ENCODE peak calls at places on chromosome 4, in eight cellular contexts. One of them, this sample, is unnamed.

GRCh38 chr4:159010100-159010499 is 92.8 kb upstream of the RAPGEF2 start:
- DNase-seq in HEK293T: no peak
- DNase-seq in cardiac muscle cell: no peak
- DNase-seq in MCF 10A: no peak
- DNase-seq in smooth muscle cell of the brain vasculature: no peak
- DNase-seq in activated effector memory CD4-positive, alpha-beta T cell treated with Interleukin-2 at 50 U/mL for 16 hours: no peak
- DNase-seq in memory B cell: no peak
- DNase-seq in mammary epithelial cell: no peak
- DNase-seq in this sample: no peak

GRCh38 chr4:119536572-119537528 is 91.8 kb downstream of the PDE5A start:
- DNase-seq in smooth muscle cell of the brain vasculature: no peak
- DNase-seq in MCF 10A: peak; percentile 11
- DNase-seq in mammary epithelial cell: peak; percentile 35
- DNase-seq in HEK293T: no peak
- DNase-seq in memory B cell: no peak
- DNase-seq in cardiac muscle cell: peak; percentile 47
- DNase-seq in activated effector memory CD4-positive, alpha-beta T cell treated with Interleukin-2 at 50 U/mL for 16 hours: no peak
- DNase-seq in this sample: no peak

GRCh38 chr4:145557720-145558119 is 61.5 kb upstream of the MMAA start:
- DNase-seq in HEK293T: peak; percentile 68
- DNase-seq in mammary epithelial cell: peak; percentile 75
- DNase-seq in smooth muscle cell of the brain vasculature: peak; percentile 29
- DNase-seq in MCF 10A: peak; percentile 72
- DNase-seq in memory B cell: peak; percentile 33
- DNase-seq in cardiac muscle cell: peak; percentile 83
- DNase-seq in activated effector memory CD4-positive, alpha-beta T cell treated with Interleukin-2 at 50 U/mL for 16 hours: no peak
- DNase-seq in this sample: peak; percentile 17

GRCh38 chr4:177802665-177803064 is 360.4 kb upstream of the AGA start:
- DNase-seq in mammary epithelial cell: no peak
- DNase-seq in cardiac muscle cell: no peak
- DNase-seq in MCF 10A: peak; percentile 53
- DNase-seq in smooth muscle cell of the brain vasculature: no peak
- DNase-seq in activated effector memory CD4-positive, alpha-beta T cell treated with Interleukin-2 at 50 U/mL for 16 hours: no peak
- DNase-seq in HEK293T: no peak
- DNase-seq in memory B cell: no peak
- DNase-seq in this sample: no peak

GRCh38 chr4:152665691-152666410 is 13.9 kb downstream of the TMEM154 start:
- DNase-seq in cardiac muscle cell: no peak
- DNase-seq in activated effector memory CD4-positive, alpha-beta T cell treated with Interleukin-2 at 50 U/mL for 16 hours: no peak
- DNase-seq in MCF 10A: no peak
- DNase-seq in smooth muscle cell of the brain vasculature: no peak
- DNase-seq in mammary epithelial cell: no peak
- DNase-seq in memory B cell: peak; percentile 46
- DNase-seq in HEK293T: no peak
- DNase-seq in this sample: no peak

GRCh38 chr4:164438321-164438720 is 315.6 kb upstream of the SMIM31 start:
- DNase-seq in mammary epithelial cell: peak; percentile 66
- DNase-seq in MCF 10A: peak; percentile 48
- DNase-seq in smooth muscle cell of the brain vasculature: no peak
- DNase-seq in cardiac muscle cell: no peak
- DNase-seq in HEK293T: no peak
- DNase-seq in memory B cell: no peak
- DNase-seq in activated effector memory CD4-positive, alpha-beta T cell treated with Interleukin-2 at 50 U/mL for 16 hours: no peak
- DNase-seq in this sample: no peak

GRCh38 chr4:142846729-142847606 is 867 bp upstream of the INPP4B start:
- DNase-seq in activated effector memory CD4-positive, alpha-beta T cell treated with Interleukin-2 at 50 U/mL for 16 hours: peak; percentile 65
- DNase-seq in smooth muscle cell of the brain vasculature: no peak
- DNase-seq in cardiac muscle cell: peak; percentile 30
- DNase-seq in HEK293T: peak; percentile 28
- DNase-seq in mammary epithelial cell: peak; percentile 68
- DNase-seq in memory B cell: no peak
- DNase-seq in MCF 10A: peak; percentile 79
- DNase-seq in this sample: peak; percentile 57

GRCh38 chr4:184807797-184808718 is 17.7 kb downstream of the ACSL1 start:
- DNase-seq in HEK293T: no peak
- DNase-seq in mammary epithelial cell: peak; percentile 68
- DNase-seq in cardiac muscle cell: peak; percentile 52
- DNase-seq in memory B cell: no peak
- DNase-seq in activated effector memory CD4-positive, alpha-beta T cell treated with Interleukin-2 at 50 U/mL for 16 hours: no peak
- DNase-seq in MCF 10A: peak; percentile 81
- DNase-seq in smooth muscle cell of the brain vasculature: no peak
- DNase-seq in this sample: no peak

GRCh38 chr4:15956179-15956850 is 6.7 kb downstream of the FGFBP2 start:
- DNase-seq in activated effector memory CD4-positive, alpha-beta T cell treated with Interleukin-2 at 50 U/mL for 16 hours: peak; percentile 44
- DNase-seq in MCF 10A: peak; percentile 89
- DNase-seq in HEK293T: peak; percentile 72
- DNase-seq in mammary epithelial cell: peak; percentile 68
- DNase-seq in memory B cell: peak; percentile 74
- DNase-seq in cardiac muscle cell: peak; percentile 66
- DNase-seq in smooth muscle cell of the brain vasculature: peak; percentile 36
- DNase-seq in this sample: peak; percentile 72

GRCh38 chr4:52866734-52867133 is 4.6 kb downstream of the RASL11B start:
- DNase-seq in cardiac muscle cell: no peak
- DNase-seq in memory B cell: no peak
- DNase-seq in MCF 10A: no peak
- DNase-seq in mammary epithelial cell: no peak
- DNase-seq in smooth muscle cell of the brain vasculature: no peak
- DNase-seq in activated effector memory CD4-positive, alpha-beta T cell treated with Interleukin-2 at 50 U/mL for 16 hours: no peak
- DNase-seq in HEK293T: no peak
- DNase-seq in this sample: no peak

GRCh38 chr4:63777571-63777970 is 631.7 kb downstream of the TECRL start:
- DNase-seq in smooth muscle cell of the brain vasculature: no peak
- DNase-seq in HEK293T: no peak
- DNase-seq in cardiac muscle cell: no peak
- DNase-seq in MCF 10A: no peak
- DNase-seq in memory B cell: no peak
- DNase-seq in activated effector memory CD4-positive, alpha-beta T cell treated with Interleukin-2 at 50 U/mL for 16 hours: no peak
- DNase-seq in mammary epithelial cell: no peak
- DNase-seq in this sample: no peak

GRCh38 chr4:130808492-130808891 is 1712.5 kb downstream of the C4orf33 start:
- DNase-seq in memory B cell: no peak
- DNase-seq in MCF 10A: peak; percentile 50
- DNase-seq in HEK293T: no peak
- DNase-seq in activated effector memory CD4-positive, alpha-beta T cell treated with Interleukin-2 at 50 U/mL for 16 hours: no peak
- DNase-seq in cardiac muscle cell: peak; percentile 2
- DNase-seq in mammary epithelial cell: peak; percentile 24
- DNase-seq in smooth muscle cell of the brain vasculature: peak; percentile 4
- DNase-seq in this sample: no peak

GRCh38 chr4:183008492-183008891 is 90.6 kb upstream of the WWC2 start:
- DNase-seq in mammary epithelial cell: no peak
- DNase-seq in smooth muscle cell of the brain vasculature: no peak
- DNase-seq in memory B cell: no peak
- DNase-seq in MCF 10A: no peak
- DNase-seq in HEK293T: no peak
- DNase-seq in cardiac muscle cell: no peak
- DNase-seq in activated effector memory CD4-positive, alpha-beta T cell treated with Interleukin-2 at 50 U/mL for 16 hours: no peak
- DNase-seq in this sample: no peak

GRCh38 chr4:65416875-65417274 is 253.4 kb downstream of the EPHA5 start:
- DNase-seq in HEK293T: peak; percentile 3
- DNase-seq in MCF 10A: peak; percentile 8
- DNase-seq in mammary epithelial cell: no peak
- DNase-seq in memory B cell: no peak
- DNase-seq in activated effector memory CD4-positive, alpha-beta T cell treated with Interleukin-2 at 50 U/mL for 16 hours: no peak
- DNase-seq in smooth muscle cell of the brain vasculature: no peak
- DNase-seq in cardiac muscle cell: peak; percentile 13
- DNase-seq in this sample: no peak

GRCh38 chr4:54318904-54319303 is 89.8 kb downstream of the PDGFRA start:
- DNase-seq in smooth muscle cell of the brain vasculature: peak; percentile 12
- DNase-seq in mammary epithelial cell: peak; percentile 25
- DNase-seq in HEK293T: peak; percentile 49
- DNase-seq in memory B cell: no peak
- DNase-seq in cardiac muscle cell: peak; percentile 76
- DNase-seq in activated effector memory CD4-positive, alpha-beta T cell treated with Interleukin-2 at 50 U/mL for 16 hours: no peak
- DNase-seq in MCF 10A: peak; percentile 52
- DNase-seq in this sample: peak; percentile 54

GRCh38 chr4:20641971-20642370 is 58.3 kb upstream of the PACRGL start:
- DNase-seq in memory B cell: no peak
- DNase-seq in cardiac muscle cell: no peak
- DNase-seq in HEK293T: no peak
- DNase-seq in activated effector memory CD4-positive, alpha-beta T cell treated with Interleukin-2 at 50 U/mL for 16 hours: no peak
- DNase-seq in mammary epithelial cell: no peak
- DNase-seq in smooth muscle cell of the brain vasculature: no peak
- DNase-seq in MCF 10A: no peak
- DNase-seq in this sample: no peak

GRCh38 chr4:171719691-171720090 is 93.5 kb upstream of the GALNTL6 start:
- DNase-seq in cardiac muscle cell: no peak
- DNase-seq in smooth muscle cell of the brain vasculature: no peak
- DNase-seq in HEK293T: no peak
- DNase-seq in mammary epithelial cell: no peak
- DNase-seq in activated effector memory CD4-positive, alpha-beta T cell treated with Interleukin-2 at 50 U/mL for 16 hours: no peak
- DNase-seq in memory B cell: no peak
- DNase-seq in MCF 10A: no peak
- DNase-seq in this sample: no peak